ENCODE peak calls at places on chromosomes 13 and 19, in seven cellular contexts. S, M, K, A, C, H and T are unnamed samples.

GRCh38 chr13:26502826-26503225 is 54.7 kb upstream of the WASF3 start:
- DNase-seq in A (no peak), S (peak; percentile 50), K (no peak), H (no peak), M (no peak), C (peak; percentile 24), T (no peak)

GRCh38 chr13:38908574-38908973 is 82.1 kb downstream of the STOML3 start:
- DNase-seq in S (no peak), A (no peak), M (no peak), H (no peak), C (no peak), K (no peak), T (no peak)

GRCh38 chr13:20721454-20722357 is 18.2 kb downstream of the IL17D start:
- DNase-seq in C (peak; percentile 24), K (no peak), H (no peak), M (no peak), A (peak; percentile 28), S (peak; percentile 65), T (no peak)

GRCh38 chr19:55368701-55369563 is 1.3 kb downstream of the IL11 start:
- DNase-seq in H (no peak), S (peak; percentile 75), A (no peak), K (no peak), M (no peak), C (no peak), T (no peak)

GRCh38 chr13:59442946-59443345 is 720.8 kb downstream of the DIAPH3 start:
- DNase-seq in K (no peak), A (no peak), C (no peak), H (no peak), M (no peak), S (no peak), T (no peak)

GRCh38 chr19:6616011-6616410 is 25.1 kb upstream of the CD70 start:
- DNase-seq in H (no peak), K (no peak), M (no peak), A (no peak), C (no peak), S (peak; percentile 77), T (peak; percentile 44)

GRCh38 chr13:108586826-108587225 is 42.6 kb upstream of the MYO16 start:
- DNase-seq in K (no peak), H (no peak), A (no peak), M (no peak), S (no peak), C (no peak), T (no peak)

GRCh38 chr19:57302020-57302465 is 18.2 kb upstream of the ZNF543 start:
- DNase-seq in A (no peak), H (no peak), K (peak; percentile 67), C (peak; percentile 87), S (peak; percentile 99), M (no peak), T (no peak)

GRCh38 chr19:39671739-39672363 is 16.1 kb downstream of the LGALS16 start:
- DNase-seq in M (no peak), H (peak; percentile 3), S (peak; percentile 62), C (no peak), A (peak; percentile 34), K (no peak), T (peak; percentile 35)

GRCh38 chr13:48158290-48158689 is 63.4 kb upstream of the MED4 start:
- DNase-seq in A (no peak), M (no peak), H (no peak), S (peak; percentile 86), K (no peak), C (no peak), T (no peak)

GRCh38 chr13:49646688-49647087 is 18.4 kb downstream of the ARL11 start:
- DNase-seq in M (no peak), H (no peak), A (no peak), K (no peak), C (no peak), S (no peak), T (no peak)

GRCh38 chr19:5113633-5114586 is 145.0 kb downstream of the KDM4B start:
- DNase-seq in A (no peak), H (no peak), K (no peak), C (no peak), M (no peak), S (no peak), T (no peak)

GRCh38 chr19:55467236-55468053 is 2.9 kb upstream of the C19orf85 start:
- DNase-seq in S (peak; percentile 47), C (no peak), H (no peak), M (peak; percentile 66), A (peak; percentile 46), K (peak; percentile 85), T (peak; percentile 85)

GRCh38 chr19:47608074-47608907 is 643 bp upstream of the BICRA start:
- DNase-seq in C (peak; percentile 78), A (peak; percentile 93), K (peak; percentile 96), H (peak; percentile 82), S (peak; percentile 95), M (peak; percentile 85), T (peak; percentile 98)
- TF ChIP-seq CTCF in C (peak; percentile 39), A (no peak), K (peak; percentile 22), H (no peak), S (peak; percentile 31), M (no peak), T (peak; percentile 5)

DNA sequence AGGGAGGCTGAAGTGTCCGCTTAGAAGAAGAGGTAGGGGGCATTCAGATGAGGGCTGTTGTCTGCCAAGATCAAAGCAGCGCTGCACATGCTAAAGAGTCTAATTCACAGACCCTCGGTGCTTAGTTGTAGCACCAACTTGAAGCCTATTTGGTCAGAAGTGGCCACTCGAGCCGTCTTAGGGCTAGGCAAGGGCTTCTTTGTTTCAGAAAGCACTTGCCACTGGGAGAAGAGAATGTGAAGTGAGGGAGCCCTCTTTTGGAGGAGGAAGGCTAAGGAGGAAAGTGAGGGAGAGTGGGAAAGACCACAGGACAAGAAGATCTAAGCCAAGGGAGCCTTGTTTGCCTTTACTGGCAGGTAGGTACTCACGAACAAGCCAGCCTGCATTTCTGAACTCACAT is 313.4 kb upstream of the TMTC4 start:
- DNase-seq in K (no peak), C (peak; percentile 16), A (no peak), S (peak; percentile 21), H (no peak), M (no peak), T (no peak)
- TF ChIP-seq CTCF in K (no peak), C (peak; percentile 55), A (no peak), S (peak; percentile 44), H (no peak), M (no peak), T (no peak)

GRCh38 chr13:90362718-90363117 is 984.8 kb upstream of the MIR17HG start:
- DNase-seq in S (no peak), H (no peak), K (no peak), C (no peak), M (no peak), A (no peak), T (no peak)

GRCh38 chr13:90360785-90361184 is 986.7 kb upstream of the MIR17HG start:
- DNase-seq in H (no peak), C (no peak), K (no peak), M (no peak), S (no peak), A (no peak), T (no peak)

DNA sequence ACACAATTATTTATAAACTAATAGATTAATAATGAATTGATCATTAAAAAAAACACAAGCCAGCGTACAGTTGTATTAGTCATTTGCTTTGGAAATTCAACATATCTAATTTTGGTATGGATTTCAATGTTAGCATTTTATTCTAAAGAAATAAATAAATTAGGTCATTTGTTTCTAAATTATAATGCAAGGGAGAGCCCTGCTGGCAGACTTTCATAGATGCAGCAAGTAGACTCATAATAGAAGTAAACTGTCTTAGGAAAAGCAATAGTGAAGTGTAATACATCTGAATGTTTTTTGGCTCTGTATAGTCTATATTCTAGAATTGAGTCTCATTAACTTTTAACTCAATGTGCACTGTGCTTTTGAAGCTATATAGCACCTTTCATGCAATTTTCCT is 982.4 kb upstream of the MIR17HG start:
- DNase-seq in A (no peak), C (no peak), K (no peak), S (peak; percentile 33), M (no peak), H (no peak), T (no peak)
- TF ChIP-seq CTCF in A (no peak), C (peak; percentile 13), K (no peak), S (peak; percentile 50), M (no peak), H (no peak), T (no peak)

GRCh38 chr13:95862401-95862800 is 185.5 kb downstream of the DNAJC3 start:
- DNase-seq in K (no peak), C (no peak), S (no peak), M (no peak), H (no peak), A (no peak), T (no peak)
- TF ChIP-seq CTCF in K (no peak), C (no peak), S (no peak), M (no peak), H (no peak), A (no peak), T (no peak)

DNA sequence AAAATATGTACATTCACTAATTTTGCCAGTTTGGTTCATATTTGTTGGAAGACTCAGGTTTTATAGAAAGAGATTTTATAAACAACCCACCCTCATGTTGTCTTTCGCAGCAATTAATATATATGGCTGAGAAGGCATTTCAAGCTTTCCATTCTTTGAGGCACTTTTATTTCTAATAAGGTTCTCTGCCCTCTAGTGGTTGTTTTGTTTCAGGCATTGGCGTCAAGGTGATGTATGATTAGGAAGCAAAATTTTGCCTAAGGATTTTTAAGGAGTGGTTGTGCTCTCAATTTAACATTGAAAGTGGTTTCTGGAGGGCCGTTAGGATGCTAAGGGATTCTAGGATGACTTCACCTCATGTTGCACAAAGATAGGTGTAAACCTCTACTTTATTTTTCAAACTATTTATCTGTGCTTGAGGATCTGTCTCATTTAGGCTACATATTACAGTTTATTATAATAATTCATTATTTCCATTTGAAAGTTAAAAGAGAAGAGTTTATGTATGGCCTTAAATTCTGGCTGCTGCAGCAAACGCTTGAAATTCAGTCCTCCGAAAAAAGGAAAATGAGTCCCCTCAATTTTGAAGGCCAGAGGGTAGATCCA is 35.9 kb downstream of the OXGR1 start:
- DNase-seq in M (no peak), H (peak; percentile 7), S (peak; percentile 55), A (no peak), K (no peak), C (no peak), T (no peak)
- TF ChIP-seq CTCF in M (peak; percentile 31), H (peak; percentile 42), S (peak; percentile 78), A (no peak), K (peak; percentile 66), C (peak; percentile 86), T (peak; percentile 63)

GRCh38 chr19:51712461-51713081 is 11.2 kb downstream of the HAS1 start:
- DNase-seq in M (no peak), C (no peak), K (peak; percentile 22), A (no peak), S (peak; percentile 80), H (no peak), T (no peak)
- TF ChIP-seq CTCF in M (no peak), C (peak; percentile 45), K (no peak), A (no peak), S (peak; percentile 90), H (peak; percentile 36), T (peak; percentile 15)